ENCODE peak calls at places on chromosome 5, in six cellular contexts. One of them, this sample, is unnamed. For H3K4me1 and H3K27me3, the result is how much of the 10 kb centered on the place peaks cover.

GRCh38 chr5:151503999-151504398 is 56.6 kb downstream of the SLC36A1 start:
- DNase-seq in lung: no peak
- DNase-seq in transverse colon: no peak
- DNase-seq in neuronal stem cell: no peak
- DNase-seq in effector memory CD4-positive, alpha-beta T cell: no peak
- DNase-seq in cardiac muscle cell: no peak
- DNase-seq in this sample: no peak

GRCh38 chr5:38556599-38557308 is at the start of gene LIFR:
- DNase-seq in lung: peak
- DNase-seq in transverse colon: peak
- DNase-seq in neuronal stem cell: peak
- DNase-seq in effector memory CD4-positive, alpha-beta T cell: peak
- DNase-seq in cardiac muscle cell: peak
- DNase-seq in this sample: peak

GRCh38 chr5:19584131-19584530 is 403.9 kb downstream of the CDH18 start:
- DNase-seq in lung: no peak
- DNase-seq in transverse colon: no peak
- DNase-seq in neuronal stem cell: no peak
- DNase-seq in effector memory CD4-positive, alpha-beta T cell: no peak
- DNase-seq in cardiac muscle cell: no peak
- DNase-seq in this sample: no peak

GRCh38 chr5:134088994-134089560 is 25.4 kb upstream of the TCF7 start:
- DNase-seq in lung: no peak
- DNase-seq in transverse colon: no peak
- DNase-seq in neuronal stem cell: no peak
- DNase-seq in effector memory CD4-positive, alpha-beta T cell: no peak
- DNase-seq in cardiac muscle cell: no peak
- DNase-seq in this sample: no peak

GRCh38 chr5:109485030-109485429 is 75.3 kb upstream of the PJA2 start:
- DNase-seq in lung: peak
- DNase-seq in transverse colon: peak
- DNase-seq in neuronal stem cell: no peak
- DNase-seq in effector memory CD4-positive, alpha-beta T cell: no peak
- DNase-seq in cardiac muscle cell: peak
- DNase-seq in this sample: no peak

GRCh38 chr5:86101966-86102365 is 515.8 kb upstream of the COX7C start:
- DNase-seq in lung: no peak
- DNase-seq in transverse colon: no peak
- DNase-seq in neuronal stem cell: no peak
- DNase-seq in effector memory CD4-positive, alpha-beta T cell: no peak
- DNase-seq in cardiac muscle cell: no peak
- DNase-seq in this sample: no peak

GRCh38 chr5:122421379-122422081 is 109.5 kb downstream of the SNCAIP start:
- DNase-seq in lung: no peak
- DNase-seq in transverse colon: no peak
- DNase-seq in neuronal stem cell: no peak
- DNase-seq in effector memory CD4-positive, alpha-beta T cell: no peak
- DNase-seq in cardiac muscle cell: no peak
- DNase-seq in this sample: no peak

GRCh38 chr5:137856201-137856600 is 11.5 kb upstream of the MYOT start:
- DNase-seq in lung: no peak
- DNase-seq in transverse colon: no peak
- DNase-seq in neuronal stem cell: no peak
- DNase-seq in effector memory CD4-positive, alpha-beta T cell: no peak
- DNase-seq in cardiac muscle cell: no peak
- DNase-seq in this sample: no peak

GRCh38 chr5:132475531-132475930 is 15.0 kb downstream of the IRF1 start:
- DNase-seq in lung: no peak
- DNase-seq in transverse colon: peak
- DNase-seq in neuronal stem cell: no peak
- DNase-seq in effector memory CD4-positive, alpha-beta T cell: no peak
- DNase-seq in cardiac muscle cell: no peak
- DNase-seq in this sample: no peak

GRCh38 chr5:96624631-96625030 is 37.5 kb upstream of the CAST start:
- DNase-seq in lung: no peak
- DNase-seq in transverse colon: no peak
- DNase-seq in neuronal stem cell: no peak
- DNase-seq in effector memory CD4-positive, alpha-beta T cell: no peak
- DNase-seq in cardiac muscle cell: no peak
- DNase-seq in this sample: no peak

GRCh38 chr5:119318256-119318914 is 37.4 kb upstream of the TNFAIP8 start:
- DNase-seq in lung: no peak
- DNase-seq in transverse colon: no peak
- DNase-seq in neuronal stem cell: no peak
- DNase-seq in effector memory CD4-positive, alpha-beta T cell: no peak
- DNase-seq in cardiac muscle cell: no peak
- DNase-seq in this sample: peak

GRCh38 chr5:60332244-60333018 is 367.5 kb downstream of the DEPDC1B start:
- DNase-seq in lung: no peak
- DNase-seq in transverse colon: no peak
- DNase-seq in neuronal stem cell: no peak
- DNase-seq in effector memory CD4-positive, alpha-beta T cell: no peak
- DNase-seq in cardiac muscle cell: no peak
- DNase-seq in this sample: no peak

GRCh38 chr5:176535101-176535654 is 2.0 kb downstream of the RNF44 start:
- DNase-seq in lung: peak
- DNase-seq in transverse colon: peak
- DNase-seq in neuronal stem cell: no peak
- DNase-seq in effector memory CD4-positive, alpha-beta T cell: peak
- DNase-seq in cardiac muscle cell: no peak
- DNase-seq in this sample: peak

GRCh38 chr5:142290574-142291299 is 34.1 kb downstream of the SPRY4 start:
- DNase-seq in lung: no peak
- DNase-seq in transverse colon: no peak
- DNase-seq in neuronal stem cell: no peak
- DNase-seq in effector memory CD4-positive, alpha-beta T cell: no peak
- DNase-seq in cardiac muscle cell: no peak
- DNase-seq in this sample: no peak

GRCh38 chr5:154542581-154542980 is 64.6 kb upstream of the HAND1 start:
- DNase-seq in lung: no peak
- DNase-seq in transverse colon: no peak
- DNase-seq in neuronal stem cell: no peak
- DNase-seq in effector memory CD4-positive, alpha-beta T cell: no peak
- DNase-seq in cardiac muscle cell: no peak
- DNase-seq in this sample: no peak

GRCh38 chr5:142287096-142287972 is 37.5 kb downstream of the SPRY4 start:
- DNase-seq in lung: no peak
- DNase-seq in transverse colon: no peak
- DNase-seq in neuronal stem cell: no peak
- DNase-seq in effector memory CD4-positive, alpha-beta T cell: no peak
- DNase-seq in cardiac muscle cell: no peak
- DNase-seq in this sample: no peak

GRCh38 chr5:134072471-134073220 is 41.8 kb upstream of the TCF7 start:
- DNase-seq in lung: no peak
- DNase-seq in transverse colon: no peak
- DNase-seq in neuronal stem cell: no peak
- DNase-seq in effector memory CD4-positive, alpha-beta T cell: no peak
- DNase-seq in cardiac muscle cell: no peak
- DNase-seq in this sample: no peak

GRCh38 chr5:93191016-93191415 is 390.0 kb downstream of the NR2F1-AS1 start:
- DNase-seq in lung: no peak
- DNase-seq in transverse colon: no peak
- DNase-seq in neuronal stem cell: peak
- DNase-seq in effector memory CD4-positive, alpha-beta T cell: no peak
- DNase-seq in cardiac muscle cell: no peak
- DNase-seq in this sample: no peak

GRCh38 chr5:112976432-112977309 is at the start of gene DCP2:
- DNase-seq in lung: peak
- DNase-seq in transverse colon: peak
- DNase-seq in neuronal stem cell: peak
- DNase-seq in effector memory CD4-positive, alpha-beta T cell: peak
- DNase-seq in cardiac muscle cell: peak
- DNase-seq in this sample: peak

DNA sequence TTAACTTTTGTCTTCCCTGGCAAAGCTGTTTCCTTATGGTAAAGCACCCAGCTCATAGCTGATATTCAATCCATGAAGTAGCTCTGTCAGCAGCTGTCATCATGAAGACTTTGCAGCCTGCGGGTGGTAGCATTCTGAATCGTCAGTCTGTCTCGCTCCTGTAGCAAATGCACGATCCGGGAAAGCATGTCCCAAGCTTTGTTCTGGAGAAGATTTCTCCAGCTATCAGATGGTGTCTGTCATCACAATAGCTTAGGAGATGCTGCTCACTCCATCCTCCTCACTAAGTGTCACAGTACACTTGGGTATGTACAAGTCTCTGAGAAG is 191.3 kb upstream of the MSX2 start:
- DNase-seq in lung: no peak
- DNase-seq in transverse colon: no peak
- DNase-seq in neuronal stem cell: no peak
- DNase-seq in effector memory CD4-positive, alpha-beta T cell: no peak
- DNase-seq in cardiac muscle cell: no peak
- DNase-seq in this sample: no peak
- H3K27ac ChIP-seq in lung: no peak
- H3K27ac ChIP-seq in transverse colon: no peak
- H3K27ac ChIP-seq in neuronal stem cell: no peak
- H3K27ac ChIP-seq in effector memory CD4-positive, alpha-beta T cell: no peak
- H3K27ac ChIP-seq in cardiac muscle cell: no peak
- H3K27ac ChIP-seq in this sample: no peak

DNA sequence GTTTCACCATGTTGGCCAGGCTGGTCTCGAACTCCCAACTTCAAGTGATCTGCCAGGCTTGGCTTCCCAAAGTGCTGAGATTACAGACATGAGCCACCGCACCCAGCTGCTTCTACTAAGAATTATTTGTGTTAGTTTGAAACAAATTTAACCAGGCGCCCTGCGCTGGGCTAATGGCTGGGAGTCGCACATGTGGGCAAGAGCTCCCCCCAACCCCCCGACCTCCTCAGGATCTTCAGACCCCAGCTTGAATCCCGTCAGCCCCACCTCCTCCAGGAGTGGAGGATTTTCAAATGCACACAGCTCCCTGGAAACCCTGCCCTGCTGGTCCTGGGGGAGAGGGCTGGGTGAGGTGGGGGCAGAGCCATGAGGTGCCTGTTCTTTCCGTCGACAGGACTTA is 21.2 kb upstream of the SLC12A7 start:
- DNase-seq in lung: no peak
- DNase-seq in transverse colon: no peak
- DNase-seq in neuronal stem cell: no peak
- DNase-seq in effector memory CD4-positive, alpha-beta T cell: no peak
- DNase-seq in cardiac muscle cell: no peak
- DNase-seq in this sample: no peak
- H3K4me1 ChIP-seq in lung: under half
- H3K4me1 ChIP-seq in transverse colon: half or more
- H3K4me1 ChIP-seq in neuronal stem cell: under half
- H3K4me1 ChIP-seq in effector memory CD4-positive, alpha-beta T cell: under half
- H3K4me1 ChIP-seq in cardiac muscle cell: under half
- H3K4me1 ChIP-seq in this sample: under half

GRCh38 chr5:174800435-174800834 is 76.1 kb downstream of the MSX2 start:
- DNase-seq in lung: no peak
- DNase-seq in transverse colon: no peak
- DNase-seq in neuronal stem cell: no peak
- DNase-seq in effector memory CD4-positive, alpha-beta T cell: no peak
- DNase-seq in cardiac muscle cell: no peak
- DNase-seq in this sample: no peak

GRCh38 chr5:174799146-174799545 is 74.8 kb downstream of the MSX2 start:
- DNase-seq in lung: no peak
- DNase-seq in transverse colon: no peak
- DNase-seq in neuronal stem cell: no peak
- DNase-seq in effector memory CD4-positive, alpha-beta T cell: no peak
- DNase-seq in cardiac muscle cell: peak
- DNase-seq in this sample: no peak

GRCh38 chr5:174798411-174798930 is 74.1 kb downstream of the MSX2 start:
- DNase-seq in lung: no peak
- DNase-seq in transverse colon: no peak
- DNase-seq in neuronal stem cell: no peak
- DNase-seq in effector memory CD4-positive, alpha-beta T cell: no peak
- DNase-seq in cardiac muscle cell: no peak
- DNase-seq in this sample: no peak

GRCh38 chr5:174806729-174807128 is 82.3 kb downstream of the MSX2 start:
- DNase-seq in lung: no peak
- DNase-seq in transverse colon: no peak
- DNase-seq in neuronal stem cell: no peak
- DNase-seq in effector memory CD4-positive, alpha-beta T cell: no peak
- DNase-seq in cardiac muscle cell: no peak
- DNase-seq in this sample: no peak

DNA sequence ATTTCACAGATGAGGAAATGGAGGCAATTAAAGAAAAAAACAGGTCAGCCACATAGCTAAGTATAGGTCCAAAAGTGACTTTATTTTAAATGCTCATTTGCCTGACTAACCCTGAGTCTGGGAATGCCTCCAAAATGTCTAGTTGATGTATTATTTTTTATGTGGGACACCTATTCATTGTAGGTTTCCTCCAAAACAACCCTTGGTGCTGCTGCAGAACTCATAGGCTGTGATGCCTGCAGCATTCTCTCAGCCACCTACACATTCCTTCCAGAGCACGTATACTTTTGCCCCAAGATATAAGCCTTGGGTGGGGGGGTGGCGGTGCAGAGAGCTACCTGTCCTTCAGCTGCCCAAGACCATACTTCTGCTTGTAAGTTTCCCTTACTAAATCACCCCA is 77.4 kb downstream of the MSX2 start:
- DNase-seq in lung: no peak
- DNase-seq in transverse colon: no peak
- DNase-seq in neuronal stem cell: no peak
- DNase-seq in effector memory CD4-positive, alpha-beta T cell: no peak
- DNase-seq in cardiac muscle cell: no peak
- DNase-seq in this sample: no peak
- H3K27me3 ChIP-seq in lung: under half
- H3K27me3 ChIP-seq in transverse colon: under half
- H3K27me3 ChIP-seq in neuronal stem cell: under half
- H3K27me3 ChIP-seq in effector memory CD4-positive, alpha-beta T cell: under half
- H3K27me3 ChIP-seq in cardiac muscle cell: under half
- H3K27me3 ChIP-seq in this sample: under half

GRCh38 chr5:37182667-37183066 is 66.5 kb downstream of the CPLANE1 start:
- DNase-seq in lung: no peak
- DNase-seq in transverse colon: no peak
- DNase-seq in neuronal stem cell: no peak
- DNase-seq in effector memory CD4-positive, alpha-beta T cell: no peak
- DNase-seq in cardiac muscle cell: no peak
- DNase-seq in this sample: no peak

GRCh38 chr5:37190592-37190991 is 58.6 kb downstream of the CPLANE1 start:
- DNase-seq in lung: no peak
- DNase-seq in transverse colon: no peak
- DNase-seq in neuronal stem cell: no peak
- DNase-seq in effector memory CD4-positive, alpha-beta T cell: no peak
- DNase-seq in cardiac muscle cell: no peak
- DNase-seq in this sample: no peak

GRCh38 chr5:37184748-37185364 is 64.3 kb downstream of the CPLANE1 start:
- DNase-seq in lung: no peak
- DNase-seq in transverse colon: no peak
- DNase-seq in neuronal stem cell: no peak
- DNase-seq in effector memory CD4-positive, alpha-beta T cell: no peak
- DNase-seq in cardiac muscle cell: no peak
- DNase-seq in this sample: no peak

GRCh38 chr5:37189355-37189754 is 59.8 kb downstream of the CPLANE1 start:
- DNase-seq in lung: no peak
- DNase-seq in transverse colon: no peak
- DNase-seq in neuronal stem cell: no peak
- DNase-seq in effector memory CD4-positive, alpha-beta T cell: no peak
- DNase-seq in cardiac muscle cell: no peak
- DNase-seq in this sample: no peak

DNA sequence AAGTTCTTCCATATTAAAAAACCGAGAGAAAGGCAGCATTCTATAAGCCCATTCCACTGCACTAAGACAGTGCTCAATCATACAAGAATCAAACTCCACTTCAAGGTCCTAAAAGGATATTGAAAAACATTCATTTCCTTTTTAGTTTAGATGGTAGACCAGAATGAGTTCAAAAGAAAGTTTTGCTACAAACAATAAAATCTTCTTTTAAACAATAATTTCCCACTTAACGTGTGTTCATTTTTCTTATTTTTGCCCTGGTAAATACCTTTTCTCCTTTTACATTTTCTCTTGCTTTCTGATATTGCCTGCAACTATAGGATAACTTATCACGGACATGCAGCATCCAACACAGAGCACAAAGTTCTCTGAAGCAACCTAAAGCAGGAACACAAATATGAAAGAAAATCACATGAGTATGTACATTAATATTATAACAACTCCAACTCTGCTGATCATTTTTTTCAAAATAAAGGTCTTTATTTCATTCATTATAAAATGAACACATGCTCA is 61.7 kb downstream of the CPLANE1 start:
- DNase-seq in lung: no peak
- DNase-seq in transverse colon: no peak
- DNase-seq in neuronal stem cell: no peak
- DNase-seq in effector memory CD4-positive, alpha-beta T cell: no peak
- DNase-seq in cardiac muscle cell: no peak
- DNase-seq in this sample: no peak
- H3K27ac ChIP-seq in lung: no peak
- H3K27ac ChIP-seq in transverse colon: no peak
- H3K27ac ChIP-seq in neuronal stem cell: no peak
- H3K27ac ChIP-seq in effector memory CD4-positive, alpha-beta T cell: no peak
- H3K27ac ChIP-seq in cardiac muscle cell: no peak
- H3K27ac ChIP-seq in this sample: no peak